ENCODE peak calls at places on chromosome 2, in seven cellular contexts. Y is mucosa of descending colon; D is iPS DF 6.9; Q is GM23248; T is CD8-positive, alpha-beta T cell; E is lower lobe of right lung; N is heart left ventricle. W is an unnamed sample. For H3K4me1, the result is how much of the 10 kb centered on the place peaks cover.

GRCh38 chr2:120346667-120347358 is 877 bp downstream of the INHBB start:
- DNase-seq in Q (peak), Y (no peak), D (no peak), N (no peak), T (no peak), E (no peak), W (peak)

GRCh38 chr2:164967781-164968228 is 12.5 kb upstream of the SLC38A11 start:
- DNase-seq in D (peak), T (no peak), E (no peak), N (no peak), Y (no peak), Q (peak), W (peak)

GRCh38 chr2:217954469-217954868 is 48.3 kb downstream of the TNS1 start:
- DNase-seq in T (no peak), N (peak), E (peak), Q (no peak), Y (peak), D (no peak), W (no peak)

GRCh38 chr2:206764673-206765241 is 371 bp downstream of the MDH1B start:
- DNase-seq in Q (no peak), D (no peak), T (no peak), N (no peak), Y (no peak), E (no peak), W (peak)

GRCh38 chr2:28471214-28471613 is 24.6 kb upstream of the PLB1 start:
- DNase-seq in Y (no peak), Q (no peak), E (no peak), N (no peak), D (no peak), T (no peak), W (no peak)

GRCh38 chr2:119225084-119225864 is 1.6 kb downstream of the STEAP3 start:
- DNase-seq in Q (no peak), E (no peak), D (no peak), Y (no peak), T (no peak), N (no peak), W (no peak)

GRCh38 chr2:905833-906140 is 44.9 kb upstream of the SNTG2 start:
- DNase-seq in D (no peak), Y (no peak), E (no peak), N (no peak), Q (no peak), T (no peak), W (no peak)

GRCh38 chr2:30450025-30450424 is 3.0 kb downstream of the LCLAT1 start:
- DNase-seq in Y (no peak), T (no peak), N (no peak), E (no peak), Q (no peak), D (no peak), W (no peak)

GRCh38 chr2:26606847-26607190 is 34.3 kb downstream of the CIB4 start:
- DNase-seq in D (no peak), Q (no peak), N (no peak), Y (no peak), T (no peak), E (no peak), W (peak)

GRCh38 chr2:72142743-72143440 is 4.8 kb downstream of the CYP26B1 start:
- DNase-seq in Q (peak), D (no peak), E (no peak), N (peak), T (no peak), Y (peak), W (no peak)

GRCh38 chr2:68565858-68566257 is 77.5 kb upstream of the PROKR1 start:
- DNase-seq in T (no peak), D (no peak), Q (peak), N (no peak), Y (no peak), E (no peak), W (no peak)

GRCh38 chr2:46230115-46230571 is 67.1 kb upstream of the EPAS1 start:
- DNase-seq in E (peak), D (no peak), Y (no peak), N (peak), T (no peak), Q (no peak), W (no peak)

GRCh38 chr2:208142255-208142924 is 3.6 kb downstream of the CRYGB start:
- DNase-seq in N (no peak), D (no peak), Y (no peak), Q (peak), E (no peak), T (no peak), W (no peak)

GRCh38 chr2:205511666-205512065 is 170.6 kb upstream of the NRP2 start:
- DNase-seq in D (no peak), E (no peak), N (no peak), T (no peak), Q (no peak), Y (no peak), W (no peak)

DNA sequence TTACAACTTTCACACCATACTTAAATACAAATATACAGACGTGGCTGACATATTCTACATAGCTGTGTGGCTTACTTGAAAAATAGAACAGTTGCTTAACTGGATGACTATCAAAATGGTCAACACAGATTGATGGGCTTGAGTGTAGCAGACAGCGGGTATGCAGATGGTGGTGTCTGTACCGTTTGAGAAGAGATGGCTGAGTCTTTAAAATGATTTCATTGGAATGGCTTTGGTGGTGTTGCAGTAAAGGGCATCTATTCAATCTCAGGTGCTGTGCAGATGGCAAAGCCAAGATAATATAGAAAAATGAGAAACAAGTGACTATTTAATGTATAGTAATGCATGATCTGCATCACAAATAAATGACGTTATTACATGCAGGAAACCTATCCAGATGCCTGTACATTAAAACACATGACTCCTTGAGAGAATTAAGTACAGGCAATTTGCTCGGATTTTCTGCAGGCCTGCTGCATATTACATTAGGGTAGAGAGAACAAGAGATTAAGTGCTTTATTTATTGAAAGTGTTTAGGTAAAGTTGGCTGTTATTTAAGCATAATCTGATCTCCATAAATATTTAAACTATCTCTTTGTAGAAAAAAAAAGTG is 68.5 kb downstream of the AGPS start:
- DNase-seq in Q (no peak), D (no peak), T (no peak), Y (no peak), E (no peak), N (no peak), W (no peak)
- H3K4me1 ChIP-seq in Q (under half), D (under half), T (under half), Y (under half), E (under half), N (under half), W (under half)

GRCh38 chr2:98702896-98703620 is 27.9 kb downstream of the MGAT4A start:
- DNase-seq in N (no peak), Q (no peak), E (no peak), Y (no peak), T (no peak), D (no peak), W (no peak)
- H3K4me3 ChIP-seq in N (no peak), Q (no peak), E (no peak), Y (no peak), T (no peak), D (no peak), W (no peak)

DNA sequence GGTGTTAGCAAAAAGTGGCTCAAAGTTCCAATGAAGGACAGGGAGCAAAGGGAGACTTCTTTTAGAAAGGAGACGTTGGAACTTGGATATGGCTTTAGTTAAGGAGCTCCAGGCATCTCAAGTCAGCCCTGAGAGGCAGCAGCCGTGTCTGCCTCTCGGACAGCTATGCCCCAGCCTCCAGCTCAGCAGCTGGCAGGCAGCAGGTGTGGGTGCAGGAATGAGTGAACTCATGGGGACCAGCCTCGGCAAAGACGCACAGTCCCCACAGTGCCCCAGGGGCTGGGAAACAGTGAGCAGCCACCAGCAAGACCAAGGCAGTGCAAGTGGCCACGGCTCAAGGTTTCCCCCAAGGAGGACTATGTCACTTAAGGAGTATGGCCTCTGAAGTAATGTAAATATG is 1.6 kb upstream of the LRRFIP1 start:
- DNase-seq in E (no peak), Q (no peak), N (no peak), Y (no peak), T (no peak), D (no peak), W (no peak)
- H3K4me1 ChIP-seq in E (under half), Q (under half), N (under half), Y (under half), T (under half), D (under half), W (under half)

GRCh38 chr2:60517441-60517840 is 36.0 kb downstream of the BCL11A start:
- DNase-seq in D (no peak), Q (peak), N (no peak), Y (no peak), E (no peak), T (no peak), W (no peak)

GRCh38 chr2:60520477-60520876 is 33.0 kb downstream of the BCL11A start:
- DNase-seq in Q (peak), T (no peak), Y (no peak), N (no peak), E (no peak), D (no peak), W (no peak)

GRCh38 chr2:60520917-60521539 is 32.4 kb downstream of the BCL11A start:
- DNase-seq in T (no peak), N (no peak), Q (no peak), Y (no peak), E (no peak), D (no peak), W (no peak)

GRCh38 chr2:60518567-60518966 is 34.9 kb downstream of the BCL11A start:
- DNase-seq in E (no peak), N (no peak), Q (peak), Y (no peak), T (no peak), D (no peak), W (no peak)

DNA sequence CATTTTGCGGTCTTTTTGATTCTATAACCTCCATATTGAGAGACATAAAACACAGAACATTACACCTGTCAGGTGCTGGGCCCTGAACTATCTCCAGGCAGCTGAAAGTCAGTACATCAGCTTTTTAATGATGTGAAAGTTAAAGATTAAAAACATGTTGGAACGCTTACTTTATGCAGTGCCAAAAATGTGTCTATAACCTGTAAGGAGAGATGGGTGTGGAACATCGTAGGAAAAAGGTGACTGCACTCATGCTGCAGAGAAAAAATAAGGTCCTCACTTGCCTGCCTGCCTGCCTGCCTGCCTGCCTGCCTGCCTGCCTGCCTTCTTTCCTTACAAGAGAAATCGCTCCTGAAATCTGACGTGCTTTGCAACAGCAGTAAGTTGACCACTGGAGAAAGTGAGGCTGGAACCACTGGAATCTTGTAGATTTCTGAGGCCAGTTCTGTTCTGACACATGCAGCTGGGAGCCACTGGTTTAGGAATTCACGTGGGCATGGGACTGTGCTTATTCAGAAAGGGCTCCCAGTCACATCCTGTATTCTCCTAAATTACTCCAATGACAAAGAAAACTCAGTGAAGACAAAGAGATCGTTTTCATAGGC is 34.1 kb downstream of the BCL11A start:
- DNase-seq in Y (no peak), N (no peak), T (no peak), D (no peak), E (no peak), Q (peak), W (no peak)
- H3K4me3 ChIP-seq in Y (no peak), N (no peak), T (no peak), D (no peak), E (no peak), Q (no peak), W (no peak)

GRCh38 chr2:58127111-58127510 is 80.5 kb downstream of the VRK2 start:
- DNase-seq in E (no peak), T (no peak), D (no peak), Q (no peak), Y (no peak), N (no peak), W (no peak)

GRCh38 chr2:58120626-58121229 is 74.1 kb downstream of the VRK2 start:
- DNase-seq in Q (no peak), E (no peak), Y (no peak), T (no peak), N (no peak), D (no peak), W (no peak)

GRCh38 chr2:58122040-58122439 is 75.4 kb downstream of the VRK2 start:
- DNase-seq in D (no peak), E (no peak), T (no peak), Q (no peak), N (no peak), Y (no peak), W (no peak)

DNA sequence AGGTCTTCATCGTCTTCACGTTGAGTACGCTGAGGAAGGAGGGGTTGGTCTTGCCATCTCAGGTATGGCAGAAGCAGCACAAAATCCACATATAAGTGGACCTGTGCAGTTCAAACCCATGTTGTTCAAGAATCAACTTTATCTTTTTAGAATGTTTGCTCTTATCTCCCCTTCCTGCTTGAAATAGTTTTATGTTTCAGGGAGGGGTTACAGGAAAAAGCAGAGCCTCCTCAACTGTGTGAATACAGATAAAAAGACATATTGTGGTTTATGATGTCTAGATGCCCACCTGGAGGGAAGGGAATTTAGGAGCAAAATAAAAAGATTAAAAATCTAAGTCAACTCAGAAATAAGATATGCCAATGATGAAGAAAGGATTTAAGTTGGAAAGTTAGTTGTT is 75.9 kb downstream of the VRK2 start:
- DNase-seq in N (no peak), T (no peak), Y (no peak), E (no peak), Q (no peak), D (no peak), W (no peak)
- H3K4me1 ChIP-seq in N (under half), T (under half), Y (under half), E (under half), Q (under half), D (under half), W (under half)

DNA sequence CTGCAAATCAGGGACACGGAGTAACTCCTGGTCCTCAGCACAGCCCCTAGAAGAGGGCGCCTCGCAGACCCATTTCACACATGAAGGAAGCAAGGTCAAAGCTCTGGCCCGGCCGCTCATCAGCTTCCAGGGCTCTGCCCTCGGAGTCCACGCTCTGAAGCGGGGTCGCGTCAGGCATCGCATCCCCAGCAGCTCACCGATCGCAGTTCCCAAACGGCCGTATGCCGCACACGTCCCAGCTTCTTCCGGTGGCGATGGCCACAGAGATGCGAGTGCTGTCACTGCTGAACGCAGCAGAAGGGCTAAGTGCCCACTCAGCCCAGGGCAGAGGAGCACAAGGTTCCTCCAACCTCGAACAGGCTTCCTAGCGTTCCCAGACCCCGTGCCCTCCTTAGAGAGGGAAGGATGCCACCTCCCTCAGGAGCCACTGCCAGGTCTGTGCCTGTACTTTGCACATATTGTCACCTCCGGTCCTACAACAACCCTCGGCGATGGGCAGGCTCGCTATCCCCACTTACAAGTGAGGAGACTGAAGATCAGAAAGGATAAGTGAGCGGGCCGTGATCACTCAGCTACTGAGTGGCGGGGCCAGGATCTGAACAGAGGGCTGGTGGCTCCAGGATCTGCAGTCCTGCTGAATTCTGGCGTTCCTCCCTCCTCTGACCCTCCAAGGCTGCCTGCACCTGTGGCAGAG is 71.3 kb downstream of the COPS8 start:
- DNase-seq in Y (no peak), E (no peak), T (no peak), Q (peak), N (no peak), D (no peak), W (no peak)
- H3K4me3 ChIP-seq in Y (no peak), E (no peak), T (no peak), Q (peak), N (no peak), D (no peak), W (no peak)

DNA sequence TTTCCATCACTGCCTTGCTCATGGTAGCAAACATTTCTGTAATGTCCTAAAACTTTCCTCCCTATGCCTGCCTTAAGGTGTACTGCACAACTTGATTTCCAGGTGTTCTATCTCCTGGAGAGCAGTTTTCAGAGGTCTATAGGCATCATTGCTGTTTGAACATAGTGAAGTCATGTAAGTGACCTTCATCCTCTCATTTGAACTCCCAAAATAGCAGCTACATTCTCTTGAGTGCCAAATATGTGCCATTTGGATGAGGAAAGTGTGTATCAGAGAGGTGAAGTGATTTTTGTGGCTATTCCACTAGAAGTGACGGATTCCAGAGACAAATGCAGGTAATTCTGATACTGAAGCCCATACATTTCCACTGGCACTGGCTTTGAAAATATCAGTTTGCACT is 3.4 kb downstream of the PPP1R1C start:
- DNase-seq in D (no peak), Y (no peak), E (no peak), Q (no peak), N (no peak), T (no peak), W (no peak)
- H3K4me1 ChIP-seq in D (under half), Y (under half), E (under half), Q (under half), N (under half), T (under half), W (under half)

W was measured in Caco-2.